ENCODE peak calls at places on chromosomes 16 and 17, in six cellular contexts. D, G, E, H, V and K are unnamed samples.

GRCh38 chr16:81616321-81617020 is 162.6 kb upstream of the PLCG2 start:
- DNase-seq in D (no peak), G (no peak), E (peak), H (peak), V (no peak), K (no peak)

GRCh38 chr16:73546351-73546845 is 498.5 kb upstream of the ZFHX3 start:
- DNase-seq in D (no peak), G (no peak), E (no peak), H (no peak), V (no peak), K (no peak)

GRCh38 chr17:20306924-20307323 is 160.4 kb downstream of the LGALS9B start:
- DNase-seq in D (no peak), G (no peak), E (no peak), H (no peak), V (no peak), K (no peak)

GRCh38 chr17:49435630-49436029 is 20.9 kb upstream of the PHB1 start:
- DNase-seq in D (peak), G (no peak), E (no peak), H (no peak), V (no peak), K (no peak)

GRCh38 chr17:44774271-44775135 is 15.7 kb downstream of the ADAM11 start:
- DNase-seq in D (peak), G (peak), E (peak), H (peak), V (peak), K (peak)

GRCh38 chr16:68910051-68910450 is 66.7 kb downstream of the TANGO6 start:
- DNase-seq in D (no peak), G (no peak), E (no peak), H (no peak), V (no peak), K (no peak)

GRCh38 chr17:21374455-21375161 is 1.5 kb upstream of the KCNJ12 start:
- DNase-seq in D (no peak), G (no peak), E (no peak), H (no peak), V (no peak), K (no peak)

GRCh38 chr17:15262291-15263205 is 2.6 kb downstream of the PMP22 start:
- DNase-seq in D (peak), G (peak), E (peak), H (no peak), V (no peak), K (peak)

GRCh38 chr17:19537116-19537515 is 3.5 kb downstream of the SLC47A1 start:
- DNase-seq in D (peak), G (no peak), E (no peak), H (no peak), V (no peak), K (no peak)

GRCh38 chr16:77793417-77793816 is 5.1 kb downstream of the VAT1L start:
- DNase-seq in D (no peak), G (no peak), E (no peak), H (no peak), V (no peak), K (no peak)